ENCODE peak calls at places on chromosomes 12 and 14, in eight cellular contexts. Q is WTC11, M is IMR-90, V is A549, J is K562, W is HepG2, S is H1, C is GM12878. T is an unnamed sample.

GRCh38 chr12:41439134-41439533 is 251.0 kb downstream of the PDZRN4 start:
- DNase-seq in Q (no peak), M (no peak), V (no peak), J (no peak), W (no peak), S (no peak), C (no peak), T (no peak)

GRCh38 chr14:39376671-39377403 is 55.4 kb downstream of the FBXO33 start:
- DNase-seq in Q (no peak), M (peak), V (no peak), J (no peak), W (peak), S (no peak), C (no peak), T (no peak)

GRCh38 chr12:1320021-1320420 is 274.4 kb downstream of the FBXL14 start:
- DNase-seq in Q (no peak), M (no peak), V (no peak), J (no peak), W (no peak), S (no peak), C (no peak), T (no peak)

GRCh38 chr12:40168001-40168400 is 56.8 kb upstream of the LRRK2 start:
- DNase-seq in Q (no peak), M (no peak), V (no peak), J (no peak), W (no peak), S (no peak), C (no peak), T (no peak)

GRCh38 chr12:55727643-55728184 is 1.1 kb downstream of the CD63 start:
- DNase-seq in Q (no peak), M (peak), V (peak), J (peak), W (no peak), S (no peak), C (no peak), T (peak)

GRCh38 chr12:123056053-123056452 is 75.6 kb downstream of the ARL6IP4 start:
- DNase-seq in Q (no peak), M (peak), V (no peak), J (peak), W (no peak), S (no peak), C (no peak), T (no peak)

GRCh38 chr12:23941780-23942179 is 7.7 kb downstream of the SOX5 start:
- DNase-seq in Q (no peak), M (no peak), V (no peak), J (no peak), W (peak), S (no peak), C (no peak), T (no peak)

GRCh38 chr12:2737656-2738241 is 57.0 kb upstream of the FKBP4 start:
- DNase-seq in Q (no peak), M (no peak), V (no peak), J (no peak), W (no peak), S (no peak), C (no peak), T (no peak)

GRCh38 chr12:14988035-14988434 is 15.2 kb downstream of the PDE6H start:
- DNase-seq in Q (no peak), M (no peak), V (no peak), J (no peak), W (no peak), S (no peak), C (no peak), T (no peak)

GRCh38 chr14:54257424-54257823 is 139.4 kb upstream of the CDKN3 start:
- DNase-seq in Q (no peak), M (no peak), V (no peak), J (no peak), W (no peak), S (no peak), C (no peak), T (no peak)

GRCh38 chr12:76284816-76285750 is 63.1 kb downstream of the BBS10 start:
- DNase-seq in Q (peak), M (peak), V (no peak), J (no peak), W (peak), S (no peak), C (no peak), T (no peak)

GRCh38 chr14:106422066-106422465 is 895.7 kb downstream of the TMEM121 start:
- DNase-seq in Q (no peak), M (no peak), V (no peak), J (no peak), W (no peak), S (no peak), C (no peak), T (no peak)

GRCh38 chr14:82759691-82760090 is 1226.0 kb upstream of the SEL1L start:
- DNase-seq in Q (no peak), M (no peak), V (no peak), J (no peak), W (no peak), S (no peak), C (no peak), T (no peak)

GRCh38 chr14:80959448-80960006 is 4.1 kb downstream of the TSHR start:
- DNase-seq in Q (no peak), M (no peak), V (no peak), J (no peak), W (no peak), S (no peak), C (peak), T (no peak)

GRCh38 chr14:96088131-96088880 is 49.1 kb downstream of the C14orf132 start:
- DNase-seq in Q (no peak), M (no peak), V (no peak), J (no peak), W (no peak), S (no peak), C (no peak), T (no peak)

GRCh38 chr14:67371247-67372148 is 11.4 kb downstream of the EIF2S1 start:
- DNase-seq in Q (no peak), M (no peak), V (no peak), J (no peak), W (no peak), S (no peak), C (no peak), T (no peak)

GRCh38 chr14:104639889-104640548 is 35.4 kb upstream of the TMEM179 start:
- DNase-seq in Q (peak), M (peak), V (peak), J (peak), W (peak), S (peak), C (no peak), T (peak)
- TF ChIP-seq USF2 in Q (no peak), M (no peak), V (no peak), J (no peak), W (no peak), S (no peak), C (no peak), T (no peak)

GRCh38 chr12:64088431-64089349 is 133.4 kb downstream of the KICS2 start:
- DNase-seq in Q (no peak), M (peak), V (peak), J (peak), W (peak), S (no peak), C (no peak), T (peak)
- TF ChIP-seq USF2 in Q (no peak), M (peak), V (peak), J (no peak), W (no peak), S (no peak), C (no peak), T (no peak)

DNA sequence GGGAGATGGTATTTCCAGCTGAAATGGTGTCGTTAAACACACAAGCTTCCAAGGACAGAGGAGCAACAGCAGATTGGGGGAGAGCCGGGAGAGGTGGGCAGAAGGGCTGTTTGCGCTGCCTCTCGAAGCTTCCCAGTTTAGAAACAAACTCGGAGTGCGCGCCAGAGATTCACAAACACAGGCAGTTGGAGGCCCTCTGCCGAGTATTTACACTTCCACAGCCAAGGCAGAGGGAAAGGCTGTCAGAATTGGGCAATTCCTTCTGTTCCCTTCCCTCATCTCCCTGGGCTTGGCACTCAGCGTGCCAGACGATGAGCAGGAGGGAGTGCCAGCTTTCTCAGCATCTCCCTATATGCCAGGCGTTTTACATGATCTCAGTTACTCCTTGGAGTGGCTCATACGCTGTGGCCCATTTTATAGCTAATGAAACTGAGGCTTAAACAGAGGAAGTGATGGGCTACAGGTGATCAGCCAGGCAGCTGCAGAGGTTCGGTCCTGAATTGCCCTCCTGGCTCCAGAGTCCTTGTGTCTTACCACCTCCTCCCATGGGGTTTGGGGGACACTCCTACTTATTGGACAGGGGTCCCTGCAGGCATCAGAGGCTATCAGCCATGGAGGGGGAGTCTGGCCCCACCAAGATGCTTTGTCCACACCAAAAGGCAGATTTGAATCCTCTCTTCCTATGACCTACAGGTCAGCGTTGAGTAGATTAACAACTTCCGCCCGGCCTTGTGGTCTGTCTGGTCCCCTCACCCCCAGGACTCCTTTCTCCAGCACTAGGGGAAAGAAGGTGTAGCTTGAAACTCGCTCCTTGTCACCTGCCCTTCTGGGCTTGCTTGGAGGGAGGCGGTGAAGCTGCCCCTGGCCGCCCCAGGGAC is 3.1 kb downstream of the FAM222A start:
- DNase-seq in Q (no peak), M (peak), V (no peak), J (no peak), W (peak), S (no peak), C (no peak), T (peak)
- TF ChIP-seq USF2 in Q (no peak), M (no peak), V (no peak), J (no peak), W (no peak), S (no peak), C (no peak), T (no peak)

DNA sequence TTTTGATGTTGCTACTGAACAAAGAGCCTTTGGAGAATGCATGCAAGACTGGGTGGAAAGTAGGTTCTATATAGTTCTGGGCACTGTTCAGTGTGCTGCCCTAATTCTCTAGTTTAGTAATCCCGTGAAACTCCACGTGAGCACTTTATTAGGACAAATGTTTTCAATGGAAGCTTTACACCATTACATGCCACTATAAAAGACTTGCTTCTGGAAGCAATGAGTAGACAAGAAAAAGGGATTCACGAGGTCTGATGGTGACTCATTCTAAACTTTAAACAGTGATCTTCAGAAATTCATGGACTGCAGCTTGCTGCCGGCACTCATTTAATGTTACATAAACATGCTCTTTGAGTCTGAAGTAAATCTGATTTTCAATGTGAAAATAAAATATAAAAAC is 22.3 kb downstream of the ATG14 start:
- DNase-seq in Q (no peak), M (peak), V (no peak), J (no peak), W (no peak), S (no peak), C (no peak), T (no peak)
- TF ChIP-seq USF2 in Q (no peak), M (no peak), V (no peak), J (no peak), W (no peak), S (no peak), C (no peak), T (no peak)